ENCODE peak calls at places on chromosomes 12 and 14, in eight cellular contexts. S is left ventricle myocardium inferior; O is HEK293T; R is substantia nigra; K is activated CD8-positive, alpha-beta memory T cell treated with anti-CD3 and anti-CD28 coated beads for 1 hour; C is nucleus accumbens; B is RWPE2; V is transverse colon. W is an unnamed sample.

GRCh38 chr12:112979281-112979680 is 962 bp downstream of the OAS2 start:
- DNase-seq in S (no peak), O (no peak), R (no peak), K (no peak), C (no peak), B (no peak), V (peak), W (no peak)

GRCh38 chr14:63032056-63032455 is 13.2 kb downstream of the KCNH5 start:
- DNase-seq in S (no peak), O (no peak), R (no peak), K (no peak), C (no peak), B (no peak), V (no peak), W (no peak)

GRCh38 chr12:20372326-20373097 is 4.2 kb downstream of the PDE3A start:
- DNase-seq in S (no peak), O (no peak), R (no peak), K (no peak), C (no peak), B (no peak), V (no peak), W (no peak)

GRCh38 chr14:100731846-100732765 is 5.4 kb downstream of the DLK1 start:
- DNase-seq in S (no peak), O (no peak), R (no peak), K (no peak), C (no peak), B (peak), V (no peak), W (peak)

GRCh38 chr12:64876388-64877071 is 52.1 kb downstream of the TBC1D30 start:
- DNase-seq in S (no peak), O (no peak), R (no peak), K (no peak), C (no peak), B (no peak), V (no peak), W (no peak)

GRCh38 chr14:99571303-99571986 is 32.6 kb downstream of the CCDC85C start:
- DNase-seq in S (no peak), O (no peak), R (no peak), K (no peak), C (no peak), B (no peak), V (peak), W (no peak)

GRCh38 chr12:108649126-108649525 is 15.4 kb upstream of the SELPLG start:
- DNase-seq in S (no peak), O (no peak), R (no peak), K (no peak), C (no peak), B (no peak), V (no peak), W (no peak)

GRCh38 chr12:10027311-10028099 is 3.0 kb upstream of the CLEC9A start:
- DNase-seq in S (no peak), O (no peak), R (no peak), K (no peak), C (no peak), B (no peak), V (no peak), W (no peak)

GRCh38 chr12:101117842-101118241 is 92.2 kb downstream of the SLC5A8 start:
- DNase-seq in S (no peak), O (no peak), R (no peak), K (no peak), C (no peak), B (no peak), V (no peak), W (no peak)

GRCh38 chr14:98385851-98386250 is 886.1 kb downstream of the BCL11B start:
- DNase-seq in S (no peak), O (no peak), R (no peak), K (no peak), C (no peak), B (no peak), V (no peak), W (no peak)

GRCh38 chr12:115973968-115974765 is 303.3 kb downstream of the MED13L start:
- DNase-seq in S (no peak), O (no peak), R (no peak), K (no peak), C (no peak), B (no peak), V (no peak), W (no peak)

GRCh38 chr12:6644903-6645302 is 2.3 kb downstream of the ACRBP start:
- DNase-seq in S (no peak), O (no peak), R (peak), K (no peak), C (no peak), B (no peak), V (peak), W (peak)

GRCh38 chr12:128816643-128816920 is 7.2 kb downstream of the SLC15A4 start:
- DNase-seq in S (no peak), O (no peak), R (no peak), K (no peak), C (no peak), B (no peak), V (no peak), W (no peak)

GRCh38 chr14:79543966-79544365 is 667.3 kb downstream of the DIO2 start:
- DNase-seq in S (no peak), O (peak), R (no peak), K (no peak), C (no peak), B (no peak), V (no peak), W (peak)

GRCh38 chr12:51846911-51847829 is 1.3 kb downstream of the FIGNL2 start:
- DNase-seq in S (peak), O (peak), R (no peak), K (no peak), C (no peak), B (no peak), V (peak), W (peak)

GRCh38 chr12:44117368-44117767 is 281.5 kb downstream of the TMEM117 start:
- DNase-seq in S (no peak), O (no peak), R (no peak), K (no peak), C (no peak), B (no peak), V (no peak), W (no peak)

GRCh38 chr14:92121670-92122350 is at the start of the genes CPSF2 and NDUFB1:
- DNase-seq in S (peak), O (peak), R (peak), K (peak), C (peak), B (peak), V (peak), W (peak)

GRCh38 chr14:75578099-75578785 is at the start of gene FLVCR2:
- DNase-seq in S (peak), O (peak), R (peak), K (no peak), C (peak), B (peak), V (peak), W (peak)

GRCh38 chr12:57180321-57180989 is 33.0 kb upstream of the LRP1-AS start:
- DNase-seq in S (no peak), O (no peak), R (no peak), K (no peak), C (no peak), B (no peak), V (no peak), W (no peak)

GRCh38 chr12:119869720-119870119 is 7.4 kb downstream of the CIT start:
- DNase-seq in S (no peak), O (no peak), R (no peak), K (no peak), C (peak), B (peak), V (no peak), W (no peak)

GRCh38 chr14:96217381-96217913 is 12.8 kb downstream of the BDKRB2 start:
- DNase-seq in S (no peak), O (no peak), R (no peak), K (no peak), C (no peak), B (no peak), V (no peak), W (peak)

GRCh38 chr12:92136883-92137582 is 8.6 kb downstream of the BTG1 start:
- DNase-seq in S (no peak), O (no peak), R (no peak), K (no peak), C (no peak), B (no peak), V (no peak), W (no peak)

GRCh38 chr12:6097384-6097783 is 27.1 kb downstream of the VWF start:
- DNase-seq in S (no peak), O (no peak), R (no peak), K (no peak), C (no peak), B (no peak), V (no peak), W (no peak)

GRCh38 chr12:80317899-80318298 is 126.1 kb upstream of the PTPRQ start:
- DNase-seq in S (no peak), O (no peak), R (no peak), K (no peak), C (no peak), B (no peak), V (no peak), W (no peak)

GRCh38 chr14:64147126-64147790 is 146.9 kb downstream of the ESR2 start:
- DNase-seq in S (no peak), O (no peak), R (no peak), K (no peak), C (no peak), B (no peak), V (no peak), W (no peak)